ENCODE peak calls at places on chromosomes 2 and 18, in six cellular contexts. J is A549, B is choroid plexus epithelial cell, T is foreskin fibroblast, D is neural progenitor cell, O is endothelial cell of umbilical vein. I is an unnamed sample.

GRCh38 chr18:51614967-51615571 is 417.6 kb upstream of the MEX3C start:
- DNase-seq in J (peak), B (peak), T (no peak), D (no peak), O (no peak), I (peak)

GRCh38 chr2:9937968-9938367 is 13.5 kb upstream of the GRHL1 start:
- DNase-seq in J (no peak), B (no peak), T (no peak), D (no peak), O (no peak), I (no peak)

GRCh38 chr2:201220102-201220570 is 37.2 kb downstream of the CASP10 start:
- DNase-seq in J (no peak), B (no peak), T (no peak), D (peak), O (peak), I (no peak)

GRCh38 chr2:75041791-75042231 is 83.4 kb downstream of the POLE4 start:
- DNase-seq in J (no peak), B (no peak), T (no peak), D (no peak), O (peak), I (no peak)

GRCh38 chr2:196966078-196966477 is 39.6 kb upstream of the PGAP1 start:
- DNase-seq in J (no peak), B (no peak), T (no peak), D (no peak), O (no peak), I (no peak)

GRCh38 chr2:45664635-45665269 is 13.3 kb downstream of the PRKCE start:
- DNase-seq in J (no peak), B (no peak), T (no peak), D (no peak), O (no peak), I (no peak)

GRCh38 chr18:67428148-67428547 is 88.4 kb downstream of the DSEL start:
- DNase-seq in J (no peak), B (peak), T (peak), D (no peak), O (no peak), I (no peak)

GRCh38 chr2:221517362-221518121 is 54.6 kb downstream of the EPHA4 start:
- DNase-seq in J (peak), B (no peak), T (peak), D (no peak), O (peak), I (no peak)

GRCh38 chr18:27577265-27577664 is 392.2 kb upstream of the CHST9 start:
- DNase-seq in J (no peak), B (no peak), T (no peak), D (peak), O (no peak), I (no peak)

GRCh38 chr2:138637686-138638085 is 136.1 kb downstream of the SPOPL start:
- DNase-seq in J (no peak), B (no peak), T (no peak), D (no peak), O (no peak), I (no peak)

GRCh38 chr2:229409751-229410181 is 138.7 kb upstream of the PID1 start:
- DNase-seq in J (no peak), B (no peak), T (no peak), D (no peak), O (no peak), I (no peak)

GRCh38 chr2:232351686-232352510 is 26.7 kb upstream of the ALPP start:
- DNase-seq in J (no peak), B (no peak), T (no peak), D (no peak), O (no peak), I (no peak)

GRCh38 chr2:70532244-70532935 is 21.2 kb downstream of the TGFA start:
- DNase-seq in J (no peak), B (no peak), T (no peak), D (no peak), O (no peak), I (no peak)

GRCh38 chr2:169363027-169363569 is 764 bp upstream of the LRP2 start:
- DNase-seq in J (peak), B (peak), T (no peak), D (peak), O (peak), I (no peak)

GRCh38 chr2:11788725-11789124 is 42.3 kb downstream of the LPIN1 start:
- DNase-seq in J (no peak), B (no peak), T (no peak), D (no peak), O (no peak), I (no peak)

GRCh38 chr2:186594001-186594722 is 4.3 kb downstream of the ITGAV start:
- DNase-seq in J (no peak), B (no peak), T (no peak), D (no peak), O (no peak), I (no peak)

GRCh38 chr18:42290318-42291307 is 335.6 kb downstream of the PIK3C3 start:
- DNase-seq in J (no peak), B (no peak), T (no peak), D (no peak), O (no peak), I (no peak)

GRCh38 chr2:111698743-111699554 is 185.0 kb downstream of the ANAPC1 start:
- DNase-seq in J (peak), B (peak), T (peak), D (no peak), O (peak), I (peak)

GRCh38 chr2:174122185-174122584 is 126.1 kb downstream of the OLA1 start:
- DNase-seq in J (no peak), B (no peak), T (no peak), D (no peak), O (no peak), I (no peak)

GRCh38 chr2:214960677-214961076 is 151.2 kb upstream of the BARD1 start:
- DNase-seq in J (no peak), B (peak), T (no peak), D (no peak), O (no peak), I (no peak)
- TF ChIP-seq CTCF in J (peak), B (peak), T (no peak), D (peak), O (no peak), I (no peak)

GRCh38 chr2:144519934-144520717 is at the start of gene ZEB2:
- DNase-seq in J (peak), B (peak), T (peak), D (peak), O (peak), I (no peak)
- H3K4me3 ChIP-seq in J (peak), B (peak), T (peak), D (peak), O (peak), I (peak)

DNA sequence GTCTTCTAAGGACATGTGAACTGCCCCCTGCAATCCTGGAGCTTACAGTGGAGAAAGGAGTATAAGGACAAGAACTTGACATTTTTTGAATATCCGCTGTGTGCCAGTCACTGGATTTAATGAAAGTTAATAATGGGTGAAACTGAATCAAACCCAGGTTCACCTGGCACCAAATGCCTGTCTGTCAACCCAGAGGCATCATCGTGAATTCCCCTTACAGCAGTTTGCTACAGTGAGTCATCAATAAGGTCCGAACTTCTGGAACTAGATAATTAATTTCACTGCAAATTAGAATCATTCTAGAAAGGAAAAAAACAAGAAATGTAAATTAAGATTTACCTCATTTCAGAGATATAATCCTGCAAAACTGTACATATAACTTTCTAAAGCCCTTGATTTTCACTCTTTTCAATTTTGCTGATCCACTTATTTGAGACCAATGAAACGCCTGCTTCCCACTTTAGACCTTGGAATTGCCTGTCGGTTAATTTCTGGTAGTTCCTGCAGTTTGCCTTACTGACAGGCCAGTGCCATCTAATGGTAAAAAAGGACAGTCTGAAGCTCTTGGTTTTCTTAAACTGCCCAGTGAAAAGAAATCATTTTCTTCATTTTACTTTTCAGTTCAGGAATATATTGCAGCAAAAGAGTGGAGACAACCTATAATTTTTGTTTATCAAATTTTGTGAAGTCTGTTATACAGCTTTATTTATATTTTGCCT is 8.2 kb downstream of the DSG2 start:
- DNase-seq in J (peak), B (peak), T (no peak), D (no peak), O (peak), I (no peak)
- TF ChIP-seq CTCF in J (peak), B (peak), T (no peak), D (peak), O (peak), I (peak)

DNA sequence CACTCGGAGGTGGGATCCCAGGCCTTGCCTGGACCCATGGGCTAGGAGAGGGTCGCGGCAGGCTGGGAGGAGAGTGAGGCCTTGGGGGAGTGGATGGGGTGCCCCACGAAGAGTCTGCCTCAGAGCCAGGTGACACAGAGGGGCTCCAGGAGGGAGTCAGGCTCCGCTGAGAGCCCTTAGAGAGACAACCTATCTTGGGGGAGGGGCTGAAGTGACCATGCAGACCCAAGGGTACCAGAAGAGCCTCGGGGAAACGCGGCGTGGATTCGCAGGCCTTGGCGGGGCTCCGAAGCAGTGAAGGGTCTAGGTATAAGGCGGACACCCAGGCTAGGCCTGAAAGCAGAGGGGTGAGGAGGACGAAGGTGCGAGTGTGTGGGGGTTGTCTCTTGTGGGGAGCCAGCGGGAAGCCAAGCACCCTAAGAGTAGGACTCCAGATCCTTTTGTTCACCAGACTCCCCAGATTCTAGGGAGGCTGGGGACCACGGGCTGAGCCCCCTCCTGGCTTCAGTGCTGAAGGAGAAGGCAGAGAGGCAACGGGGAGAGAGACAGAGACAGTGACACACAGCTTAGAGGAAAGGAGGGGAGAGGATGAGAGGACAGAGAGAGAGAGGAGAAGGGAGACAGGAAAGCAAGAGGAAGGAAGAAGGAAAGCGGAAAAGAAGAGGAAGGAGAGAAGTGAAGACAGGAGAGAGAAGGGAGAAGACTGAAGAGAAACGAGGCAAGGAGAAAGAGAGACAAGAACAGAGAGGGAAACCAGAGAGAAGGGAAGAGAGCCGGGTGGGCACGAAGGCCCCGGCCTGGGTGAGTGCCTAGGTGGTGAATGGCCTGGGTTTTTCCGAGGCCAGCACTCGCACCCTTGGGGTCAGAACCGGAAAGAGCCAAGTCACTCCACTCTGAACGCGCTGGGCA is 1.1 kb upstream of the HOXD11 start:
- DNase-seq in J (no peak), B (no peak), T (no peak), D (no peak), O (no peak), I (no peak)
- H3K4me3 ChIP-seq in J (peak), B (no peak), T (peak), D (no peak), O (no peak), I (peak)